ENCODE peak calls at places on chromosomes 5 and 9, in five cellular contexts. F is hippocampal formation, W is H54, R is NCI-H1092 treated with DMSO at 0.1 percent for 48 hours, G is brain microvascular endothelial cell. A is an unnamed sample.

GRCh38 chr5:95087819-95088317 is 197.0 kb downstream of the MCTP1 start:
- DNase-seq in F (no peak), W (no peak), R (no peak), G (no peak), A (peak)

GRCh38 chr9:136363106-136363605 is 388 bp downstream of the DNLZ start:
- DNase-seq in F (peak), W (peak), R (peak), G (peak), A (peak)

GRCh38 chr9:122821278-122821952 is 7.0 kb downstream of the PDCL start:
- DNase-seq in F (no peak), W (no peak), R (no peak), G (peak), A (no peak)

GRCh38 chr9:131475956-131476776 is 26.6 kb upstream of the POMT1 start:
- DNase-seq in F (no peak), W (no peak), R (no peak), G (no peak), A (no peak)

GRCh38 chr9:122281368-122281767 is 16.7 kb downstream of the MRRF start:
- DNase-seq in F (no peak), W (no peak), R (no peak), G (no peak), A (no peak)

GRCh38 chr5:172929371-172929838 is 29.8 kb upstream of the RPL26L1 start:
- DNase-seq in F (no peak), W (no peak), R (no peak), G (no peak), A (no peak)

GRCh38 chr9:130339306-130339705 is 73.7 kb downstream of the HMCN2 start:
- DNase-seq in F (no peak), W (no peak), R (no peak), G (no peak), A (no peak)

GRCh38 chr9:121498150-121498486 is 1.5 kb downstream of the GGTA1 start:
- DNase-seq in F (no peak), W (peak), R (peak), G (peak), A (peak)

GRCh38 chr5:90518666-90519065 is 10.7 kb downstream of the LYSMD3 start:
- DNase-seq in F (no peak), W (no peak), R (peak), G (no peak), A (no peak)

GRCh38 chr9:77815260-77815659 is 167.1 kb upstream of the GNA14 start:
- DNase-seq in F (no peak), W (no peak), R (no peak), G (no peak), A (no peak)

GRCh38 chr9:114385412-114386181 is 2.2 kb downstream of the AKNA start:
- DNase-seq in F (peak), W (peak), R (no peak), G (peak), A (peak)

GRCh38 chr9:5485365-5486085 is 24.8 kb upstream of the PDCD1LG2 start:
- DNase-seq in F (no peak), W (no peak), R (no peak), G (no peak), A (no peak)

GRCh38 chr9:89835676-89836075 is 230.9 kb downstream of the GADD45G start:
- DNase-seq in F (no peak), W (no peak), R (no peak), G (no peak), A (no peak)

GRCh38 chr5:61784337-61784736 is 452.3 kb downstream of the ZSWIM6 start:
- DNase-seq in F (no peak), W (no peak), R (no peak), G (no peak), A (no peak)

GRCh38 chr5:7078901-7079300 is 317.0 kb upstream of the ADCY2 start:
- DNase-seq in F (no peak), W (no peak), R (peak), G (no peak), A (no peak)

GRCh38 chr5:81759632-81760005 is 8.7 kb upstream of the SSBP2 start:
- DNase-seq in F (no peak), W (no peak), R (no peak), G (no peak), A (no peak)

GRCh38 chr5:119016125-119016774 is 27.9 kb upstream of the DTWD2 start:
- DNase-seq in F (no peak), W (no peak), R (no peak), G (no peak), A (peak)

GRCh38 chr5:132354828-132355765 is 14.4 kb upstream of the SLC22A5 start:
- DNase-seq in F (no peak), W (no peak), R (no peak), G (no peak), A (no peak)

GRCh38 chr5:79837707-79838620 is 148.3 kb downstream of the CMYA5 start:
- DNase-seq in F (no peak), W (no peak), R (no peak), G (no peak), A (no peak)

GRCh38 chr5:108681079-108681921 is 66.4 kb upstream of the FER start:
- DNase-seq in F (peak), W (peak), R (peak), G (peak), A (peak)

GRCh38 chr9:91391426-91392217 is 29.9 kb upstream of the AUH start:
- DNase-seq in F (no peak), W (no peak), R (no peak), G (no peak), A (no peak)

GRCh38 chr9:136185596-136185995 is 19.3 kb downstream of the LHX3 start:
- DNase-seq in F (no peak), W (no peak), R (no peak), G (no peak), A (no peak)

GRCh38 chr5:8943301-8943700 is 602.6 kb downstream of the SEMA5A start:
- DNase-seq in F (no peak), W (no peak), R (no peak), G (peak), A (no peak)

GRCh38 chr5:39341934-39342333 is 22.4 kb downstream of the C9 start:
- DNase-seq in F (no peak), W (no peak), R (no peak), G (no peak), A (no peak)

GRCh38 chr9:127742435-127743088 is 7.5 kb upstream of the TOR2A start:
- DNase-seq in F (no peak), W (peak), R (no peak), G (no peak), A (no peak)

GRCh38 chr9:87502446-87503232 is 5.0 kb downstream of the DAPK1 start:
- DNase-seq in F (no peak), W (no peak), R (no peak), G (no peak), A (no peak)

GRCh38 chr9:115211413-115212204 is 93.7 kb upstream of the TNC start:
- DNase-seq in F (no peak), W (no peak), R (no peak), G (peak), A (no peak)

GRCh38 chr9:97075289-97075870 is 36.4 kb upstream of the CTSV start:
- DNase-seq in F (no peak), W (no peak), R (no peak), G (no peak), A (no peak)

GRCh38 chr9:131530930-131531832 is at the start of gene UCK1:
- DNase-seq in F (peak), W (peak), R (peak), G (peak), A (peak)

GRCh38 chr5:158384535-158385421 is 525.8 kb upstream of the CLINT1 start:
- DNase-seq in F (no peak), W (peak), R (no peak), G (peak), A (no peak)

GRCh38 chr9:86241216-86241615 is 18.2 kb downstream of the C9orf153 start:
- DNase-seq in F (no peak), W (no peak), R (no peak), G (no peak), A (no peak)

GRCh38 chr5:67353500-67353931 is 156.9 kb upstream of the CD180 start:
- DNase-seq in F (no peak), W (no peak), R (peak), G (no peak), A (no peak)

GRCh38 chr9:127608104-127608966 is 3.7 kb upstream of the STXBP1 start:
- DNase-seq in F (peak), W (peak), R (peak), G (no peak), A (peak)

GRCh38 chr5:33313150-33313549 is 127.6 kb upstream of the TARS1 start:
- DNase-seq in F (no peak), W (no peak), R (no peak), G (peak), A (no peak)

GRCh38 chr9:97237311-97237786 is 70.1 kb upstream of the CCDC180 start:
- DNase-seq in F (no peak), W (no peak), R (no peak), G (no peak), A (no peak)

GRCh38 chr9:2215941-2216441 is 200.8 kb downstream of the SMARCA2 start:
- DNase-seq in F (no peak), W (no peak), R (no peak), G (no peak), A (no peak)

GRCh38 chr9:31304576-31304975 is 1079.9 kb upstream of the ACO1 start:
- DNase-seq in F (no peak), W (peak), R (no peak), G (peak), A (no peak)

GRCh38 chr9:124510650-124511425 is 3.6 kb upstream of the NR5A1 start:
- DNase-seq in F (no peak), W (no peak), R (no peak), G (no peak), A (no peak)

GRCh38 chr5:112800901-112801300 is 60.2 kb upstream of the SRP19 start:
- DNase-seq in F (no peak), W (no peak), R (peak), G (no peak), A (no peak)

GRCh38 chr5:83281658-83282057 is 189.9 kb upstream of the VCAN start:
- DNase-seq in F (no peak), W (peak), R (no peak), G (peak), A (no peak)